ENCODE peak calls at places on chromosomes 2 and 18, in ten cellular contexts. K, J, H, M, Y, O, T, D, X and U are unnamed samples.

GRCh38 chr18:79874553-79875530 is 76.6 kb downstream of the SLC66A2 start:
- DNase-seq in K (peak; percentile 51), J (no peak), H (no peak), M (no peak), Y (no peak), O (no peak), T (no peak), D (no peak), X (no peak), U (no peak)

GRCh38 chr18:40976050-40976449 is 979.0 kb upstream of the PIK3C3 start:
- DNase-seq in K (no peak), J (no peak), H (no peak), M (no peak), Y (no peak), O (no peak), T (no peak), D (no peak), X (no peak), U (no peak)

GRCh38 chr2:152743004-152743403 is 24.6 kb downstream of the ARL6IP6 start:
- DNase-seq in K (no peak), J (no peak), H (no peak), M (no peak), Y (peak; percentile 21), O (no peak), T (no peak), D (no peak), X (no peak), U (no peak)

GRCh38 chr2:188746727-188747126 is 227.4 kb upstream of the COL3A1 start:
- DNase-seq in K (no peak), J (no peak), H (no peak), M (peak; percentile 30), Y (peak; percentile 32), O (no peak), T (no peak), D (peak; percentile 33), X (no peak), U (no peak)

GRCh38 chr2:226378733-226379132 is 420.9 kb downstream of the IRS1 start:
- DNase-seq in K (no peak), J (peak; percentile 12), H (no peak), M (no peak), Y (no peak), O (no peak), T (no peak), D (peak; percentile 66), X (no peak), U (no peak)

GRCh38 chr2:150232871-150233270 is 254.6 kb downstream of the RND3 start:
- DNase-seq in K (no peak), J (no peak), H (no peak), M (no peak), Y (no peak), O (no peak), T (no peak), D (no peak), X (no peak), U (no peak)

GRCh38 chr2:96824079-96824870 is 8.2 kb downstream of the CNNM3 start:
- DNase-seq in K (no peak), J (no peak), H (no peak), M (peak; percentile 26), Y (no peak), O (peak; percentile 27), T (no peak), D (no peak), X (no peak), U (no peak)

GRCh38 chr2:163407296-163407695 is 328.5 kb downstream of the FIGN start:
- DNase-seq in K (no peak), J (no peak), H (no peak), M (no peak), Y (no peak), O (no peak), T (no peak), D (peak; percentile 39), X (no peak), U (no peak)

GRCh38 chr2:96531366-96531765 is 5.2 kb upstream of the ARID5A start:
- DNase-seq in K (peak; percentile 53), J (no peak), H (no peak), M (no peak), Y (no peak), O (no peak), T (no peak), D (no peak), X (no peak), U (no peak)

GRCh38 chr2:85577386-85578242 is at the start of gene VAMP8:
- DNase-seq in K (peak; percentile 92), J (peak; percentile 78), H (peak; percentile 78), M (no peak), Y (peak; percentile 80), O (peak; percentile 31), T (no peak), D (no peak), X (no peak), U (no peak)

GRCh38 chr2:220455389-220455788 is 828.0 kb downstream of the SLC4A3 start:
- DNase-seq in K (no peak), J (no peak), H (no peak), M (peak; percentile 22), Y (no peak), O (no peak), T (no peak), D (peak; percentile 62), X (no peak), U (no peak)

GRCh38 chr2:113700186-113700841 is 56.1 kb downstream of the SLC35F5 start:
- DNase-seq in K (peak; percentile 74), J (no peak), H (peak; percentile 82), M (no peak), Y (no peak), O (peak; percentile 7), T (no peak), D (peak; percentile 19), X (no peak), U (no peak)

GRCh38 chr2:203201426-203201825 is 37.4 kb upstream of the CYP20A1 start:
- DNase-seq in K (no peak), J (no peak), H (no peak), M (no peak), Y (no peak), O (no peak), T (no peak), D (no peak), X (no peak), U (no peak)